ENCODE peak calls at places on chromosomes 5 and 9, in six cellular contexts. C, Q, K, G, F and I are unnamed samples.
A peak's percentile ranks its signal among the peaks of the same experiment; 100 is the strongest.

GRCh38 chr9:128512820-128513219 is 8.3 kb downstream of the GLE1 start:
- ATAC-seq in C (no peak), Q (no peak), K (no peak), G (no peak), F (no peak), I (no peak)

GRCh38 chr9:112112941-112113399 is 62.1 kb downstream of the SUSD1 start:
- ATAC-seq in C (peak; percentile 88), Q (no peak), K (peak; percentile 66), G (peak; percentile 38), F (peak; percentile 28), I (no peak)

GRCh38 chr5:40428129-40428528 is 251.6 kb upstream of the PTGER4 start:
- ATAC-seq in C (no peak), Q (no peak), K (peak; percentile 77), G (no peak), F (peak; percentile 94), I (peak; percentile 66)

GRCh38 chr5:61402244-61402823 is 70.3 kb downstream of the ZSWIM6 start:
- ATAC-seq in C (no peak), Q (no peak), K (no peak), G (no peak), F (peak; percentile 71), I (no peak)

GRCh38 chr5:137672001-137672400 is 63.9 kb downstream of the KLHL3 start:
- ATAC-seq in C (no peak), Q (no peak), K (no peak), G (no peak), F (no peak), I (no peak)

GRCh38 chr5:134891473-134891872 is 13.5 kb upstream of the PCBD2 start:
- ATAC-seq in C (no peak), Q (no peak), K (no peak), G (no peak), F (no peak), I (no peak)

GRCh38 chr5:62731011-62731410 is 152.4 kb downstream of the LRRC70 start:
- ATAC-seq in C (no peak), Q (peak; percentile 44), K (no peak), G (no peak), F (peak; percentile 43), I (no peak)

GRCh38 chr5:63555874-63556273 is 406.4 kb downstream of the HTR1A start:
- ATAC-seq in C (no peak), Q (no peak), K (no peak), G (no peak), F (no peak), I (no peak)

GRCh38 chr9:133420392-133420827 is 1.8 kb upstream of the ADAMTS13 start:
- ATAC-seq in C (no peak), Q (no peak), K (no peak), G (no peak), F (peak; percentile 60), I (peak; percentile 72)

GRCh38 chr9:91211919-91212318 is 149.8 kb downstream of the AUH start:
- ATAC-seq in C (peak; percentile 43), Q (peak; percentile 47), K (no peak), G (no peak), F (no peak), I (no peak)

GRCh38 chr5:39186289-39186688 is 33.1 kb downstream of the FYB1 start:
- ATAC-seq in C (no peak), Q (peak; percentile 30), K (no peak), G (peak; percentile 46), F (no peak), I (no peak)

GRCh38 chr5:72178910-72179815 is 71.9 kb downstream of the MAP1B start:
- ATAC-seq in C (peak; percentile 87), Q (no peak), K (peak; percentile 95), G (no peak), F (no peak), I (no peak)

GRCh38 chr5:82517544-82517943 is 239.4 kb upstream of the RPS23 start:
- ATAC-seq in C (no peak), Q (no peak), K (no peak), G (no peak), F (no peak), I (no peak)

GRCh38 chr5:104186100-104186499 is 623.5 kb upstream of the NUDT12 start:
- ATAC-seq in C (no peak), Q (no peak), K (no peak), G (no peak), F (no peak), I (no peak)